ENCODE peak calls at places on chromosomes 16 and 17, in seven cellular contexts. D is SK-N-SH, C is K562, W is GM12891, X is GM12878, K is H1, P is HepG2. Z is an unnamed sample.

GRCh38 chr17:50353600-50354195 is 7.8 kb downstream of the XYLT2 start:
- DNase-seq in D (no peak), C (no peak), W (no peak), X (no peak), K (no peak), P (no peak), Z (no peak)

GRCh38 chr17:61455754-61456681 is 3.8 kb downstream of the TBX4 start:
- DNase-seq in D (no peak), C (no peak), W (no peak), X (no peak), K (peak), P (no peak), Z (no peak)

GRCh38 chr17:75576661-75577060 is 10.9 kb upstream of the MYO15B start:
- DNase-seq in D (no peak), C (no peak), W (no peak), X (no peak), K (no peak), P (peak), Z (no peak)

GRCh38 chr17:43701318-43701743 is 39.6 kb upstream of the MEOX1 start:
- DNase-seq in D (no peak), C (no peak), W (peak), X (peak), K (no peak), P (no peak), Z (no peak)

GRCh38 chr16:12330541-12330940 is 354.0 kb downstream of the SNX29 start:
- DNase-seq in D (no peak), C (no peak), W (no peak), X (no peak), K (no peak), P (no peak), Z (no peak)

GRCh38 chr16:70632273-70632672 is 14.1 kb upstream of the IL34 start:
- DNase-seq in D (no peak), C (no peak), W (no peak), X (no peak), K (no peak), P (no peak), Z (no peak)

GRCh38 chr16:66486773-66487579 is 59.9 kb downstream of the BEAN1 start:
- DNase-seq in D (peak), C (no peak), W (no peak), X (no peak), K (no peak), P (no peak), Z (no peak)

GRCh38 chr16:50303041-50303604 is 36.8 kb downstream of the ADCY7 start:
- DNase-seq in D (peak), C (no peak), W (no peak), X (no peak), K (peak), P (peak), Z (no peak)

GRCh38 chr16:65415460-65415859 is 293.6 kb upstream of the CDH11 start:
- DNase-seq in D (no peak), C (no peak), W (no peak), X (no peak), K (no peak), P (no peak), Z (no peak)

GRCh38 chr16:90057738-90058173 is 19.4 kb downstream of the PRDM7 start:
- DNase-seq in D (no peak), C (peak), W (no peak), X (no peak), K (no peak), P (peak), Z (no peak)

GRCh38 chr17:77846531-77847085 is 111.9 kb upstream of the TNRC6C start:
- DNase-seq in D (no peak), C (no peak), W (no peak), X (no peak), K (no peak), P (no peak), Z (no peak)

GRCh38 chr17:79154446-79154845 is 79.8 kb downstream of the ENGASE start:
- DNase-seq in D (peak), C (no peak), W (no peak), X (no peak), K (no peak), P (no peak), Z (no peak)

GRCh38 chr17:47643116-47643515 is 6.6 kb upstream of the KPNB1 start:
- DNase-seq in D (no peak), C (no peak), W (no peak), X (no peak), K (no peak), P (no peak), Z (no peak)

GRCh38 chr17:73138541-73139138 is 26.2 kb upstream of the SSTR2 start:
- DNase-seq in D (no peak), C (no peak), W (no peak), X (no peak), K (no peak), P (no peak), Z (no peak)

GRCh38 chr17:49447603-49448325 is 33.1 kb upstream of the PHB1 start:
- DNase-seq in D (no peak), C (no peak), W (no peak), X (no peak), K (no peak), P (no peak), Z (no peak)

GRCh38 chr17:42525221-42525620 is 10.8 kb upstream of the NAGLU start:
- DNase-seq in D (no peak), C (no peak), W (no peak), X (no peak), K (no peak), P (no peak), Z (no peak)

GRCh38 chr16:50884066-50884860 is 142.4 kb downstream of the CYLD start:
- DNase-seq in D (peak), C (peak), W (peak), X (no peak), K (peak), P (peak), Z (peak)

GRCh38 chr16:83305092-83305491 is 502.7 kb upstream of the HSBP1 start:
- DNase-seq in D (no peak), C (no peak), W (no peak), X (no peak), K (no peak), P (no peak), Z (no peak)

GRCh38 chr16:46884513-46885293 is 541 bp downstream of the GPT2 start:
- DNase-seq in D (peak), C (peak), W (no peak), X (no peak), K (no peak), P (no peak), Z (no peak)

GRCh38 chr16:78177218-78177617 is 77.8 kb downstream of the WWOX start:
- DNase-seq in D (no peak), C (no peak), W (no peak), X (no peak), K (peak), P (no peak), Z (no peak)

GRCh38 chr17:9465216-9465921 is 110.3 kb downstream of the STX8 start:
- DNase-seq in D (no peak), C (no peak), W (no peak), X (no peak), K (no peak), P (no peak), Z (no peak)

GRCh38 chr17:78082988-78083387 is 45.6 kb downstream of the TMC6 start:
- DNase-seq in D (no peak), C (no peak), W (no peak), X (no peak), K (no peak), P (no peak), Z (no peak)

GRCh38 chr16:10888320-10888937 is 11.4 kb downstream of the CIITA start:
- DNase-seq in D (no peak), C (no peak), W (no peak), X (no peak), K (no peak), P (no peak), Z (no peak)

GRCh38 chr17:6545291-6545690 is 11.1 kb downstream of the PITPNM3 start:
- DNase-seq in D (no peak), C (no peak), W (no peak), X (no peak), K (no peak), P (no peak), Z (no peak)

GRCh38 chr17:16122697-16123434 is 92.5 kb downstream of the NCOR1 start:
- DNase-seq in D (no peak), C (no peak), W (no peak), X (no peak), K (no peak), P (no peak), Z (no peak)

GRCh38 chr17:75260679-75261335 is 599 bp downstream of the GGA3 start:
- DNase-seq in D (peak), C (no peak), W (no peak), X (no peak), K (no peak), P (no peak), Z (no peak)

GRCh38 chr16:58306327-58306726 is 11.5 kb upstream of the PRSS54 start:
- DNase-seq in D (no peak), C (no peak), W (no peak), X (no peak), K (no peak), P (peak), Z (no peak)

GRCh38 chr16:57519796-57520360 is 16.5 kb downstream of the CCDC102A start:
- DNase-seq in D (peak), C (peak), W (peak), X (no peak), K (peak), P (peak), Z (peak)

GRCh38 chr17:72126575-72127486 is 6.0 kb downstream of the SOX9 start:
- DNase-seq in D (peak), C (no peak), W (no peak), X (no peak), K (no peak), P (peak), Z (no peak)

GRCh38 chr17:63589646-63590045 is 11.0 kb upstream of the TACO1 start:
- DNase-seq in D (no peak), C (no peak), W (no peak), X (no peak), K (no peak), P (no peak), Z (no peak)

GRCh38 chr16:58509256-58510096 is 5.8 kb upstream of the SETD6 start:
- DNase-seq in D (no peak), C (no peak), W (no peak), X (no peak), K (no peak), P (no peak), Z (no peak)

GRCh38 chr16:86343111-86343642 is 167.2 kb upstream of the FOXF1 start:
- DNase-seq in D (peak), C (no peak), W (no peak), X (no peak), K (no peak), P (no peak), Z (no peak)

GRCh38 chr16:56861756-56862155 is 3.3 kb upstream of the SLC12A3 start:
- DNase-seq in D (no peak), C (no peak), W (no peak), X (no peak), K (no peak), P (no peak), Z (no peak)

GRCh38 chr16:47965439-47965838 is 190.4 kb downstream of the ABCC12 start:
- DNase-seq in D (no peak), C (no peak), W (no peak), X (no peak), K (peak), P (no peak), Z (no peak)

GRCh38 chr16:57299719-57300386 is 15.4 kb upstream of the PLLP start:
- DNase-seq in D (peak), C (peak), W (peak), X (peak), K (peak), P (peak), Z (peak)

GRCh38 chr16:70582280-70582978 is 58.8 kb downstream of the SF3B3 start:
- DNase-seq in D (no peak), C (no peak), W (no peak), X (no peak), K (no peak), P (no peak), Z (no peak)

GRCh38 chr16:88701541-88702363 is 4.5 kb downstream of the RNF166 start:
- DNase-seq in D (no peak), C (no peak), W (no peak), X (no peak), K (no peak), P (no peak), Z (no peak)

GRCh38 chr16:88700322-88700635 is 5.9 kb downstream of the RNF166 start:
- DNase-seq in D (no peak), C (no peak), W (no peak), X (no peak), K (no peak), P (no peak), Z (no peak)

GRCh38 chr16:88702364-88703210 is 3.6 kb downstream of the RNF166 start:
- DNase-seq in D (no peak), C (no peak), W (no peak), X (no peak), K (no peak), P (no peak), Z (no peak)

GRCh38 chr16:88699180-88699579 is 7.0 kb downstream of the RNF166 start:
- DNase-seq in D (no peak), C (no peak), W (no peak), X (no peak), K (no peak), P (no peak), Z (no peak)

DNA sequence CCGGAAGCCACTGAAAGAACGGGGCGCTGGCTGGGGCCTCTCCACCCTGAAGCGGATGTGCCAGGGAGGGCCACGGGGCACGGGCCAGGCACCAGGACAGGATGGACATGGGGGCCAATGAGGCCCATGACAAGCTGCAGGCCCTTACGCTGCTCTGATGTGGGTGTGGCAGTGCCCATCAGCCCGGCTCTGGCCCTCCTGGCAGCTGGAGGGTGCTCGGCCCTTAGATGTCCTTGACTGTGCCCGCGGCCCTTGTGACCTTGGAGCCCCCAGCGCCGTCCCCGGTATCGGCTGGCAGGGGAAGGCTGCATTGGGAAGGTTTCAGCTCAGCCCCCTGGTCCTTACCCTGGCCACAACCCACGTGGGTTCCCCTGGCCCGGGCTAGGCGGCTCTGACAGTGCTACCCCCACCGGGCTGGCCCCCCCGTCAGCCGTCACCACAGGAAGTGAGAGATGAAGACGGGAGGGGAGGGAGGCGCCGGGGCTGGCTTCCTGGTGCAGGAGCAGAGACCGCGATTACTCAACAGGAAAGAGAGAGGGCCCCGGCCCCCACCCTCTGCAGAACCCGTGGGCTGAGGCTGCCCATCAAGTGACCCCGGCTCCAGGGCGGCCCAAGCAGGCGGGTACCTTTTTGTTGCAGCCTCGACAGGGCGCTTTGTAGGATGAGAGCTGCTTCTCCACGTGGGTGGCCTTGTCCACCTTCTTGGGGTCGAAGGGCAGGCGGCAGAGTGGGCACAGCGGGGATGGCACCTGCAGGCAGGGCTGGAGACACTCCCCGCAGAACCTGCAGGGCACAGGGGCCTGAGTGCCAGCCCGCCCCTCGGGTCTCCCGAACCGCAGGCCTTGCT is 5.3 kb downstream of the RNF166 start:
- DNase-seq in D (no peak), C (peak), W (peak), X (peak), K (no peak), P (peak), Z (peak)
- TF ChIP-seq POLR2AphosphoS5 in D (no peak), C (no peak), W (no peak), X (peak), K (no peak), P (no peak), Z (peak)

GRCh38 chr17:45225051-45225700 is 3.5 kb downstream of the FMNL1 start:
- DNase-seq in D (no peak), C (no peak), W (no peak), X (no peak), K (no peak), P (no peak), Z (peak)
- TF ChIP-seq TAF1 in D (no peak), C (no peak), W (no peak), X (no peak), K (no peak), P (no peak), Z (no peak)

DNA sequence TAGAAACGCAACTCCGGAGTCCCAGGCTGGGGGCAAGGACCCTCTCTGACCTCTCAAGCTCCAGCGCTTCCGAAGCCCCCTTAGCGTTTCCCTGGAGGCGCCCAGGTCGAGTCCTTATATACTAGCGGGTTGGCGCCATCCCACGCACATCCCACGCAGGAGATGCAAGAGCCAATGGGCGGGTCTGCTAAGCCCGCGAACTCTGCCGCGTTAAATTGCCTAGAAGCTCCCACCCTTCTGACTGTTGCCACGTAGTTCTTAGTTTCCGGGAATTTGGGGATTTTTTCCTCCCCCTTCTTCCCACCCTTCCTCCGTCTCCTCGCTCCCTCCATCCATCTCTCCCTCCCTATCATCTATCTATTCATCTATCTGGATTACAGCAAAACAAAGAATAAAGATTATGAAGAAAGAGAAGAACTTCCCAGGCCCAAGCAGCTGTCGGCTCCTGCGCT is at the start of gene SLFN11:
- DNase-seq in D (peak), C (peak), W (peak), X (peak), K (peak), P (no peak), Z (peak)
- TF ChIP-seq POLR2AphosphoS5 in D (no peak), C (no peak), W (peak), X (peak), K (no peak), P (no peak), Z (peak)

GRCh38 chr17:55770220-55770870 is 19.5 kb downstream of the PCTP start:
- DNase-seq in D (peak), C (peak), W (peak), X (no peak), K (no peak), P (peak), Z (no peak)
- TF ChIP-seq TAF1 in D (no peak), C (no peak), W (no peak), X (no peak), K (no peak), P (no peak), Z (no peak)

GRCh38 chr16:1497014-1497598 is 3.9 kb downstream of the TELO2 start:
- DNase-seq in D (no peak), C (no peak), W (no peak), X (no peak), K (no peak), P (no peak), Z (no peak)

GRCh38 chr16:1494711-1495110 is 1.6 kb downstream of the TELO2 start:
- DNase-seq in D (no peak), C (no peak), W (no peak), X (no peak), K (no peak), P (no peak), Z (no peak)

GRCh38 chr16:1495281-1496262 is 2.4 kb downstream of the TELO2 start:
- DNase-seq in D (no peak), C (no peak), W (no peak), X (no peak), K (no peak), P (no peak), Z (no peak)

GRCh38 chr16:1494129-1494640 is 1.0 kb downstream of the TELO2 start:
- DNase-seq in D (peak), C (no peak), W (no peak), X (no peak), K (no peak), P (peak), Z (no peak)

DNA sequence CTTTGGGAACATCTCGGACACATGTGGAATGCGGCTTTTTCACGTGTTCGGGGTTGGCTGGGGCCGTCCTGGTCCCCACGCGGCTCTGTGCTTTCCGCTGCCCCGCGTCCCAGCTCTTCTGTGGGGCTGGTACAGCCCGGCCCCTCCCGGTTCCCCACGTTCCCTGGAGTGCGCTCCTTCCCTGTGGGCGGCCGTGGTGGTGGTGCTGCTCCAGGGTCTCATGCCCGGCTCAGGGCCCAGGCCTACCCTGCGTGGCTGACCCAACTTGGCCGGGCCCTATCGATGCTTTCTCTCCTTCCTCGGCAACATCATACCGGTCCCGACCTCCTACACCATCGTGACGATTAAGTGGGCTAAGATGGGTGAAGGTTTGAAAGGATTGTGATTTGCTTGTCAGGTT is 3.3 kb downstream of the TELO2 start:
- DNase-seq in D (no peak), C (no peak), W (no peak), X (no peak), K (no peak), P (no peak), Z (no peak)
- TF ChIP-seq POLR2AphosphoS5 in D (no peak), C (no peak), W (no peak), X (no peak), K (no peak), P (no peak), Z (no peak)

GRCh38 chr16:820730-821129 is 20.2 kb upstream of the GNG13 start:
- DNase-seq in D (no peak), C (no peak), W (no peak), X (no peak), K (no peak), P (no peak), Z (no peak)

GRCh38 chr16:817001-817906 is 16.7 kb upstream of the GNG13 start:
- DNase-seq in D (no peak), C (no peak), W (no peak), X (no peak), K (no peak), P (no peak), Z (no peak)

GRCh38 chr16:818132-818531 is 17.6 kb upstream of the GNG13 start:
- DNase-seq in D (no peak), C (no peak), W (no peak), X (no peak), K (no peak), P (no peak), Z (no peak)

GRCh38 chr16:818592-818991 is 18.1 kb upstream of the GNG13 start:
- DNase-seq in D (no peak), C (no peak), W (no peak), X (no peak), K (no peak), P (no peak), Z (no peak)

DNA sequence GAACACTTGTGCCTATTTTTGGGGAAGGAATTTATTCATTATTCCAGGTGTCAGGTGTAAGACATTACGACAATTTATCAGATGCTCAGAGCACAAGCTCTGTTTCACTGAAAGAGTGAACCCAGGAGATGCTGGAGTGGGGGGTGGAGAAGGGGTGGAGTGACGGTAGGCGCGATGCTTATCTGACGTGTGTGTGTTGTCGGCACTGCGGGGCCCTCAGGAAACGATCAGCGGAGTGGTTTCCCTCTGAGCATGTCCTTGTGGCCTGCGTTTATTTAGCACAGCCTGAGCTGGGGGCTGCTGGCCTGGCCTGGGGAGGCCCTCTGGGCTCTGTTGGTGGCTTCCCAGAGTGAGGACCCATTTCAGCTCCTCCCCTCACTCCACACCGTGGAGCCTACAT is 18.8 kb upstream of the GNG13 start:
- DNase-seq in D (no peak), C (no peak), W (no peak), X (no peak), K (no peak), P (no peak), Z (no peak)
- TF ChIP-seq TAF1 in D (no peak), C (no peak), W (no peak), X (no peak), K (no peak), P (no peak), Z (no peak)

Z was measured in GM12892.